ENCODE peak calls at places on chromosomes 6 and 20, in seven cellular contexts. C is cardiac fibroblast; P is stimulated activated CD8-positive, alpha-beta memory T cell treated with anti-CD3 and anti-CD28 coated beads, Interleukin-2, amount 100 ng/mL, for 1 hour; Y is endothelial cell; B is neuronal stem cell; H is cardiac muscle cell; E is COLO829. N is an unnamed sample.

GRCh38 chr6:158767714-158768113 is 51.5 kb downstream of the EZR start:
- DNase-seq in Y (no peak), P (no peak), C (no peak), H (no peak), B (no peak), E (no peak), N (no peak)

GRCh38 chr6:43926644-43927524 is 156.9 kb downstream of the VEGFA start:
- DNase-seq in Y (no peak), C (peak), E (no peak), H (peak), P (no peak), B (peak), N (peak)

GRCh38 chr6:2158596-2159271 is 86.7 kb downstream of the GMDS start:
- DNase-seq in C (peak), B (peak), P (no peak), E (peak), H (peak), Y (peak), N (peak)

GRCh38 chr6:63066053-63066704 is 145.1 kb upstream of the FKBP1C start:
- DNase-seq in H (no peak), E (peak), Y (no peak), B (no peak), C (no peak), P (no peak), N (no peak)

GRCh38 chr20:21182832-21183563 is 57.1 kb downstream of the KIZ start:
- DNase-seq in B (no peak), H (peak), Y (no peak), C (peak), P (no peak), E (peak), N (peak)

GRCh38 chr6:3337521-3338350 is 79.0 kb downstream of the PSMG4 start:
- DNase-seq in H (peak), B (no peak), C (no peak), P (no peak), Y (no peak), E (peak), N (no peak)

GRCh38 chr6:169173532-169174268 is 79.9 kb downstream of the THBS2 start:
- DNase-seq in E (no peak), P (no peak), Y (no peak), H (no peak), B (no peak), C (no peak), N (no peak)

GRCh38 chr6:34858681-34859080 is 29.2 kb downstream of the TAF11 start:
- DNase-seq in E (no peak), Y (no peak), H (no peak), B (no peak), P (no peak), C (no peak), N (no peak)

GRCh38 chr6:170552765-170553685 is at the start of gene PSMB1:
- DNase-seq in Y (peak), E (peak), C (peak), P (peak), H (peak), B (peak), N (peak)

GRCh38 chr6:166688901-166689300 is 61.9 kb upstream of the RPS6KA2 start:
- DNase-seq in C (no peak), E (no peak), P (no peak), H (no peak), B (no peak), Y (no peak), N (no peak)

GRCh38 chr20:17493173-17493572 is 38.0 kb downstream of the BFSP1 start:
- DNase-seq in C (no peak), E (no peak), Y (no peak), H (no peak), B (no peak), P (no peak), N (no peak)

GRCh38 chr6:131828080-131828479 is 20.3 kb downstream of the ENPP1 start:
- DNase-seq in P (no peak), Y (no peak), E (no peak), B (no peak), H (no peak), C (no peak), N (no peak)

GRCh38 chr6:88670369-88670768 is 293.0 kb downstream of the RNGTT start:
- DNase-seq in Y (no peak), E (no peak), P (no peak), B (no peak), C (no peak), H (no peak), N (no peak)

GRCh38 chr20:15976047-15976731 is 597.1 kb downstream of the KIF16B start:
- DNase-seq in B (peak), C (no peak), E (no peak), H (no peak), Y (no peak), P (no peak), N (no peak)

GRCh38 chr6:144488590-144488989 is 203.5 kb downstream of the UTRN start:
- DNase-seq in C (no peak), E (no peak), H (no peak), Y (no peak), P (no peak), B (no peak), N (no peak)